ENCODE peak calls at places on chromosomes 4 and X, in five cellular contexts. Q is CD8-positive, alpha-beta memory T cell; S is cardiac muscle cell; M is tibial nerve; H is HCT116. V is an unnamed sample.

GRCh38 chrX:128335671-128336070 is 283.5 kb upstream of the ACTRT1 start:
- DNase-seq in M (no peak), S (no peak), H (no peak), Q (no peak), V (no peak)

GRCh38 chrX:13167444-13168207 is 123.2 kb upstream of the FAM9C start:
- DNase-seq in M (no peak), H (no peak), S (peak; percentile 70), Q (no peak), V (no peak)

GRCh38 chrX:21438792-21439191 is 64.6 kb downstream of the CNKSR2 start:
- DNase-seq in H (no peak), M (no peak), Q (peak; percentile 8), S (no peak), V (peak; percentile 28)

GRCh38 chr4:186201535-186202230 is 10.3 kb downstream of the CYP4V2 start:
- DNase-seq in M (no peak), Q (peak; percentile 48), S (peak; percentile 42), H (peak; percentile 66), V (peak; percentile 52)

GRCh38 chrX:131081772-131082755 is 23.9 kb downstream of the ARHGAP36 start:
- DNase-seq in H (no peak), S (no peak), M (no peak), Q (no peak), V (no peak)

GRCh38 chr4:6207602-6208001 is 7.3 kb upstream of the JAKMIP1 start:
- DNase-seq in H (no peak), S (no peak), Q (no peak), M (no peak), V (no peak)

GRCh38 chr4:100494166-100494565 is 23.7 kb downstream of the EMCN start:
- DNase-seq in Q (no peak), H (no peak), M (no peak), S (no peak), V (no peak)

GRCh38 chrX:133151320-133151719 is 54.4 kb upstream of the USP26 start:
- DNase-seq in S (no peak), Q (no peak), M (no peak), H (no peak), V (no peak)

GRCh38 chr4:138659640-138660325 is 355.8 kb upstream of the NOCT start:
- DNase-seq in M (no peak), H (no peak), S (no peak), Q (no peak), V (no peak)

GRCh38 chr4:124132161-124132560 is 580.4 kb downstream of the ANKRD50 start:
- DNase-seq in Q (no peak), S (peak; percentile 34), M (no peak), H (no peak), V (no peak)

GRCh38 chr4:156734965-156735895 is 236.4 kb downstream of the PDGFC start:
- DNase-seq in Q (no peak), S (no peak), M (no peak), H (no peak), V (no peak)

GRCh38 chr4:81698536-81698935 is 226.8 kb upstream of the RASGEF1B start:
- DNase-seq in H (no peak), M (no peak), Q (no peak), S (no peak), V (no peak)

GRCh38 chr4:74838746-74839370 is 44.5 kb upstream of the BTC start:
- DNase-seq in S (peak; percentile 83), M (no peak), H (no peak), Q (no peak), V (no peak)

GRCh38 chr4:76377922-76378321 is 43.0 kb downstream of the CCDC158 start:
- DNase-seq in Q (peak; percentile 15), S (peak; percentile 74), M (no peak), H (peak; percentile 39), V (peak; percentile 33)

GRCh38 chr4:183355405-183355804 is 33.2 kb upstream of the CLDN24 start:
- DNase-seq in M (no peak), H (no peak), Q (no peak), S (peak; percentile 77), V (no peak)

GRCh38 chrX:150570512-150570911 is 2.1 kb downstream of the MTM1 start:
- DNase-seq in S (peak; percentile 13), M (no peak), H (no peak), Q (no peak), V (no peak)

GRCh38 chr4:113971706-113972360 is 7.6 kb downstream of the ARSJ start:
- DNase-seq in H (no peak), Q (no peak), S (no peak), M (no peak), V (no peak)

GRCh38 chrX:40320819-40321218 is 223.1 kb upstream of the BCOR start:
- DNase-seq in H (no peak), M (no peak), S (no peak), Q (no peak), V (no peak)

GRCh38 chrX:40318076-40318475 is 220.3 kb upstream of the BCOR start:
- DNase-seq in H (no peak), M (no peak), S (no peak), Q (no peak), V (no peak)

GRCh38 chrX:40316502-40316901 is 218.7 kb upstream of the BCOR start:
- DNase-seq in M (no peak), S (no peak), H (no peak), Q (no peak), V (no peak)

GRCh38 chrX:40314070-40314469 is 216.3 kb upstream of the BCOR start:
- DNase-seq in S (peak; percentile 3), M (no peak), H (no peak), Q (no peak), V (no peak)

GRCh38 chrX:40318796-40319195 is 221.0 kb upstream of the BCOR start:
- DNase-seq in M (no peak), Q (no peak), H (no peak), S (no peak), V (no peak)
- H3K9me3 ChIP-seq in M (no peaks in the 10 kb centered on the region), Q (no peaks in the 10 kb centered on the region), H (no peaks in the 10 kb centered on the region), S (no peaks in the 10 kb centered on the region), V (no peaks in the 10 kb centered on the region)

GRCh38 chrX:70166601-70167590 is 10.4 kb upstream of the DGAT2L6 start:
- DNase-seq in M (no peak), Q (no peak), S (peak; percentile 67), H (peak; percentile 6), V (no peak)
- H3K27ac ChIP-seq in M (no peak overlapping the region), Q (no peak overlapping the region), S (peak overlapping the region; percentile 66), H (no peak overlapping the region), V (no peak overlapping the region)

GRCh38 chr4:25088342-25088952 is 57.7 kb upstream of the LGI2 start:
- DNase-seq in M (no peak), S (no peak), Q (no peak), H (no peak), V (no peak)

GRCh38 chr4:25090516-25090915 is 59.8 kb upstream of the LGI2 start:
- DNase-seq in M (no peak), S (no peak), H (no peak), Q (no peak), V (no peak)

GRCh38 chr4:25092139-25092538 is 61.4 kb upstream of the LGI2 start:
- DNase-seq in Q (no peak), H (no peak), M (no peak), S (no peak), V (no peak)

GRCh38 chr4:25085621-25086020 is 54.9 kb upstream of the LGI2 start:
- DNase-seq in H (no peak), M (no peak), S (no peak), Q (no peak), V (no peak)

DNA sequence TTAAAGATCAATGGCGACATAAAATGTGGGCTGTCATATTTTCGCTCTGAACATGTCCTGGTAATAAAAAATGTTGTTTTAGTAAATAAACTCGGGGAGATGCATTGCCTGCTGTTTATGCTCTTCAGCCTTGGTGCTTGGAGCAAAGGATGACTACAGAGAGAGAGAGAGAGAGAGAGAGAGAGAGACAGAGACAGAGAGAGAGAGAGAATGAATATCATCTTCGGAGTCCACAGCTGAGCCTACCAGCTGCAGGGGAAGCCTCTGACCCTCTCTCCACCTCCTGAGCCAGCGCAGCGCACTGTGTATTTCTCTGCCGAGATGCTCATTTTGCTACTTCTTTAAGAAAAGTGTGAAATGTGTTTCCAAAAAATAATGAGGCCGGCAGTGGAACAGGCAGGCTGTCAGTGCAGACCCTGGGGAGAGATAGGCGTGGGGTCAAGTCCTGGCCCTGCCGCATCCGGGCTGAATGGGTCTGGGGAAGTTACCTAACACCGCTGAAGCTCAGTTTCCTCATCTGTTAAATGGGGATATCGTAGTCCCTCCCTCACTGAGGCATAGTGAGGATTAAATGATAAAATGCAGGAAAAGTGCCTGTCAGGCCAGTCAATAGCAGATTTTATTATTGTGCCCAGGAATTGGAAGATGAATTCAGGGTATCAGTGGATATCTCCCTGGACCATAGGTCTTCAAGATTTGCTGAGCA is 58.5 kb upstream of the LGI2 start:
- DNase-seq in M (no peak), H (no peak), Q (no peak), S (no peak), V (no peak)
- H3K4me3 ChIP-seq in M (no peak overlapping the region), H (no peak overlapping the region), Q (no peak overlapping the region), S (no peak overlapping the region), V (no peak overlapping the region)

DNA sequence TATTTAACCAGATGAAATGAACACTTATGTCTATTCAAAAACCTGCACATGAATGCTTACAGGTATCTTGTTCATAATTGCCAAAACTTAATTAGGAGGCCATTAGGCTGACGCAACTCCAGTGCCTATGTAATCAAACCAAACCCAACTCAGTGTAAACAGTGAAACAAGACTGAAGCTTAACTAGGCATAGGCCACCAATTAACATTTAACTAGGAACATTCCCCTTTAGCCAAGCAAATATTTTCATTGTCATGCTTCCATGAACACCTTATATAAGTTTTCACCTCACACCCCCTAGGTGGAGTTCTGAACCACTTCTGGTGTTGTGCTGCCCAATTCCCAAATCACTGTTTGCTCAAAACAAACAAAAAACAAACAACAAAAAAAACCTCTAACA is 686.0 kb downstream of the STPG2 start:
- DNase-seq in H (no peak), S (no peak), M (no peak), Q (no peak), V (no peak)
- H3K9me3 ChIP-seq in H (no peaks in the 10 kb centered on the region), S (no peaks in the 10 kb centered on the region), M (no peaks in the 10 kb centered on the region), Q (no peaks in the 10 kb centered on the region), V (no peaks in the 10 kb centered on the region)

GRCh38 chrX:19866626-19867410 is 20.6 kb downstream of the SH3KBP1 start:
- DNase-seq in M (no peak), Q (no peak), S (no peak), H (no peak), V (no peak)
- H3K27ac ChIP-seq in M (no peak overlapping the region), Q (no peak overlapping the region), S (no peak overlapping the region), H (no peak overlapping the region), V (no peak overlapping the region)

GRCh38 chr4:140567722-140568121 is 1.0 kb downstream of the UCP1 start:
- DNase-seq in H (no peak), Q (no peak), M (no peak), S (peak; percentile 4), V (no peak)
- H3K4me3 ChIP-seq in H (no peak overlapping the region), Q (no peak overlapping the region), M (peak overlapping the region; percentile 56), S (no peak overlapping the region), V (no peak overlapping the region)

GRCh38 chr4:43241104-43241503 is 348.6 kb downstream of the GRXCR1 start:
- DNase-seq in Q (no peak), M (no peak), H (no peak), S (no peak), V (no peak)
- H3K9me3 ChIP-seq in Q (no peaks in the 10 kb centered on the region), M (no peaks in the 10 kb centered on the region), H (peaks cover 15% of the 10 kb centered on the region), S (no peaks in the 10 kb centered on the region), V (no peaks in the 10 kb centered on the region)

GRCh38 chr4:8046925-8047541 is 107.4 kb upstream of the AFAP1 start:
- DNase-seq in M (no peak), S (no peak), H (no peak), Q (peak; percentile 50), V (no peak)
- H3K27ac ChIP-seq in M (no peak overlapping the region), S (no peak overlapping the region), H (no peak overlapping the region), Q (no peak overlapping the region), V (no peak overlapping the region)